ENCODE peak calls at places on chromosomes 6 and 20, in four cellular contexts. One of them, this sample, is unnamed.

GRCh38 chr6:135833806-135834205 is 17.7 kb upstream of the PDE7B start:
- DNase-seq in HepG2: no peak
- DNase-seq in H1: no peak
- DNase-seq in K562: no peak
- DNase-seq in this sample: no peak

GRCh38 chr6:124917769-124918168 is 44.5 kb upstream of the RNF217 start:
- DNase-seq in HepG2: no peak
- DNase-seq in H1: no peak
- DNase-seq in K562: no peak
- DNase-seq in this sample: no peak

GRCh38 chr20:62367136-62367482 is at the start of gene LAMA5:
- DNase-seq in HepG2: peak
- DNase-seq in H1: no peak
- DNase-seq in K562: peak
- DNase-seq in this sample: no peak

GRCh38 chr20:58634121-58634817 is 16.8 kb upstream of the STX16 start:
- DNase-seq in HepG2: no peak
- DNase-seq in H1: no peak
- DNase-seq in K562: no peak
- DNase-seq in this sample: no peak

GRCh38 chr6:140311146-140311545 is 936.7 kb upstream of the CITED2 start:
- DNase-seq in HepG2: no peak
- DNase-seq in H1: no peak
- DNase-seq in K562: no peak
- DNase-seq in this sample: no peak

GRCh38 chr20:3044336-3044965 is 1.0 kb downstream of the GNRH2 start:
- DNase-seq in HepG2: no peak
- DNase-seq in H1: no peak
- DNase-seq in K562: no peak
- DNase-seq in this sample: no peak

GRCh38 chr20:36101201-36101600 is 53.3 kb upstream of the EPB41L1 start:
- DNase-seq in HepG2: no peak
- DNase-seq in H1: no peak
- DNase-seq in K562: no peak
- DNase-seq in this sample: no peak

GRCh38 chr6:158285321-158285960 is 26.8 kb upstream of the TULP4 start:
- DNase-seq in HepG2: no peak
- DNase-seq in H1: no peak
- DNase-seq in K562: no peak
- DNase-seq in this sample: no peak

GRCh38 chr20:63895202-63895885 is 418 bp downstream of the DNAJC5 start:
- DNase-seq in HepG2: no peak
- DNase-seq in H1: no peak
- DNase-seq in K562: no peak
- DNase-seq in this sample: no peak

GRCh38 chr6:11224252-11224965 is 8.1 kb downstream of the NEDD9 start:
- DNase-seq in HepG2: no peak
- DNase-seq in H1: no peak
- DNase-seq in K562: no peak
- DNase-seq in this sample: no peak

GRCh38 chr6:28940294-28940858 is 16.6 kb upstream of the TRIM27 start:
- DNase-seq in HepG2: peak
- DNase-seq in H1: peak
- DNase-seq in K562: peak
- DNase-seq in this sample: peak

GRCh38 chr6:38865521-38866174 is 150.5 kb downstream of the DNAH8 start:
- DNase-seq in HepG2: no peak
- DNase-seq in H1: no peak
- DNase-seq in K562: no peak
- DNase-seq in this sample: no peak

GRCh38 chr6:22042713-22043112 is 254.1 kb downstream of the PRL start:
- DNase-seq in HepG2: no peak
- DNase-seq in H1: no peak
- DNase-seq in K562: no peak
- DNase-seq in this sample: no peak

GRCh38 chr6:128118401-128118800 is 217.5 kb upstream of the THEMIS start:
- DNase-seq in HepG2: no peak
- DNase-seq in H1: no peak
- DNase-seq in K562: no peak
- DNase-seq in this sample: no peak

GRCh38 chr6:21309791-21310190 is 283.8 kb upstream of the SOX4 start:
- DNase-seq in HepG2: no peak
- DNase-seq in H1: no peak
- DNase-seq in K562: no peak
- DNase-seq in this sample: no peak

GRCh38 chr20:46865824-46866223 is 28.8 kb upstream of the EYA2 start:
- DNase-seq in HepG2: no peak
- DNase-seq in H1: no peak
- DNase-seq in K562: no peak
- DNase-seq in this sample: no peak

GRCh38 chr6:23265270-23265669 is 695.9 kb downstream of the HDGFL1 start:
- DNase-seq in HepG2: no peak
- DNase-seq in H1: no peak
- DNase-seq in K562: no peak
- DNase-seq in this sample: no peak

DNA sequence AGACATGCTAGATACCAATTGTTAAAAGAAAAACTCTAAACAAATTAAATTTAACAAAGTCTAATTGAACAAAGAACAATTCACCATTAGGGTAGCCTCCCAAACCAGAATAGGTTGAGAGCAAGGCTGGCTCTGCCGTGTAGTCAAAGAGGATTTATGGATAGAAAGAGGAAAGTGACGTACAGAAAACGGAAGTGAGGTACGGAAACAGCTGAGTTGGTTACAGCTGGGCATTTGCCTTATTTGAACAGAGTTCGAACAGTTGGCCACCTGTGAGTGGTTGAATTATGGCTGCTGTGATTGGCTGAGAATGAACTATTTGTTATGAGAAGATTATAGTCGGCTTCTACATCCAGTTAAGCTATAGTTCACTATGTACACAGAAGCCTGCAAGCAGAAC is 18.5 kb upstream of the ISM1 start:
- DNase-seq in HepG2: peak
- DNase-seq in H1: no peak
- DNase-seq in K562: no peak
- DNase-seq in this sample: no peak
- TF ChIP-seq RNF2 in HepG2: no peak
- TF ChIP-seq RNF2 in H1: no peak
- TF ChIP-seq RNF2 in K562: no peak
- TF ChIP-seq RNF2 in this sample: no peak

DNA sequence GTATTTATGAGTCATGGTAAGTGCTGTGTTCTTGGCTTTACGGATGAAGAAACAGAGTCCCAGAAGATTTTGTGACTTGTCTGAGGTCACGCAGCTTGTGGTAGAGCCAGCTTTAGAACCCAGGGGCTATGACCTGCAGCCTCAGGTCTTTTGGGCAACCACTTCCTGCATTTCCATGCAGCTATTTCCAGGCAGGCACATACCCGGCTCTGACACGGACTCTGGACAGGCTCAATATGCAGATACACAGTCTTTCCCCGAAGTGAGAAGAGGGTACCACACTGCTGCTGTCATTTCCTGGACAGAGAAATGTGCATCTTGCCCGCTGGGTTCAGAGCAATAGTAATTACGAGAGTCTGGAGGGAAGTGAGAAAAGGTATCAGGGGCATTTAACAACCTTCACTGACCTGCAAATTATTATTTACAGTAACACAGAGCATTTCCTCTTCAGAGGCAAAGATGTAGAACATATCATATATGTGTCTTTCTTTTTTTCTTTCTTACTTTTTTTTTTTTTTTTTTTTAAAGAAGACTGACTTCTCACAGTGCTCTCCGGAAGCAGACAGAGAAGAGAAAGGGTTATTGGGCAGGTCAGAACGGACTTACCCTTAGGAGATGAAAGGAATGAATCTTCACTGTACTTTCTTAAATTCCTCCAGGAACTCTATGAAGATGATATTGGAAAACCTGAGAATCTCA is 185.1 kb downstream of the CLIC5 start:
- DNase-seq in HepG2: no peak
- DNase-seq in H1: no peak
- DNase-seq in K562: no peak
- DNase-seq in this sample: no peak
- TF ChIP-seq RNF2 in HepG2: no peak
- TF ChIP-seq RNF2 in H1: no peak
- TF ChIP-seq RNF2 in K562: no peak
- TF ChIP-seq RNF2 in this sample: no peak

DNA sequence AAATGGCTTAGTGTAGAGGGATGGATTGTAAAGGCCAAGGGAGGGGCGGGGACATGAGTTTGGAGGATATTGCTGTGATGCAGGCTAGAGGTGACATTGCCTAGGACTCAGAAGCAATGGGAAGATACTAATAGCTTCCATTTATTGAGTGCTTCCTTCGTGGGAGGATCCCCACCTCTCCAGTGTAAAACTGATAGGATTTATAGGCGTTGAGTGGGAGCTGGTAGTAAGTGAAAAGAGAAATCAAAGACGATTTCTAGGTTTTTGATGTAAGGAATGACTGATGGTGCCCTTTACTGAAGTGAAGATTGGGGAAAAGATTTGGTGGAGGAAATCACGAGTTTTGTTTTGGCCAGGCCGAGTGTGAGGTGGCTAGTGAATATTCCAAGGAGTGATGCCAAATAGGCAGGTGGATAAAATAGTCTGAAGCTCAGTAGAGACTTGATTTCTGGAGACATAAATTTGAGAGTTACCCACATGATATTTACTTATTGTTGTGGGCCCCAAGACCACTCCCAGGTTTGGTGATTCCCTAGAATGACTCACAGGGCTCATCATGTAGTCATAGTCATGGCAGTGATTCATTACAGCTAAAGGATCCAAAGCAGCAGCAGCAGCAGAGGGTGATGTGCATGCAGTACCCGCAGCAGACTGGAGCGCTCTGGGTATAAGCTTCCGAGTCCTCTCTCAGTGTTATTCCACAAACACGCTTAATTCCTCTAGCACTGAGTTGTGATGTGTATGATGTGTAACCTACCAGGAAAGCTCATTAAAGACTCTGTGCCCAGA is 10.2 kb downstream of the RPRD1B start:
- DNase-seq in HepG2: no peak
- DNase-seq in H1: no peak
- DNase-seq in K562: no peak
- DNase-seq in this sample: peak
- TF ChIP-seq RNF2 in HepG2: no peak
- TF ChIP-seq RNF2 in H1: no peak
- TF ChIP-seq RNF2 in K562: no peak
- TF ChIP-seq RNF2 in this sample: no peak

GRCh38 chr20:48012401-48012974 is 227.2 kb upstream of the SULF2 start:
- DNase-seq in HepG2: peak
- DNase-seq in H1: no peak
- DNase-seq in K562: no peak
- DNase-seq in this sample: no peak
- TF ChIP-seq RNF2 in HepG2: no peak
- TF ChIP-seq RNF2 in H1: no peak
- TF ChIP-seq RNF2 in K562: no peak
- TF ChIP-seq RNF2 in this sample: no peak

DNA sequence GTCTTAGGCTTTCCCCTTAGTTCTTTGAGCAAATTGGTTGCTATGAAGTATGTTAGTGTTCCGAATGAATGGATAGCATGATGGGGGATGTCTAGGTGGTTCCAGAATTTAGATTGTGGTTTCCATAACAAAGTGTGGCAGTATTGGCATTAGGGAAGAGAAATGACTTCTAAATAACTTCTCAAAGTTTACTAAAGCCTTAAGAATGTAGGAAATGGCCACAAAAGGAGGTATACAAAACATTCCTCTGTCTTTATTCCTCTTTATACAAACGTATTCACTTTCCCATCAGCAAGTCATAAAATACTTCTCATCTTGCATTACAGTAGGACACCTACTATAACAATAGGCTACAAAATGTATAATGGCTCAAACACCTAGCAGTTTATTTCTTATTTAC is 279.6 kb downstream of the ESR1 start:
- DNase-seq in HepG2: no peak
- DNase-seq in H1: no peak
- DNase-seq in K562: no peak
- DNase-seq in this sample: no peak
- TF ChIP-seq RNF2 in HepG2: no peak
- TF ChIP-seq RNF2 in H1: no peak
- TF ChIP-seq RNF2 in K562: no peak
- TF ChIP-seq RNF2 in this sample: no peak

DNA sequence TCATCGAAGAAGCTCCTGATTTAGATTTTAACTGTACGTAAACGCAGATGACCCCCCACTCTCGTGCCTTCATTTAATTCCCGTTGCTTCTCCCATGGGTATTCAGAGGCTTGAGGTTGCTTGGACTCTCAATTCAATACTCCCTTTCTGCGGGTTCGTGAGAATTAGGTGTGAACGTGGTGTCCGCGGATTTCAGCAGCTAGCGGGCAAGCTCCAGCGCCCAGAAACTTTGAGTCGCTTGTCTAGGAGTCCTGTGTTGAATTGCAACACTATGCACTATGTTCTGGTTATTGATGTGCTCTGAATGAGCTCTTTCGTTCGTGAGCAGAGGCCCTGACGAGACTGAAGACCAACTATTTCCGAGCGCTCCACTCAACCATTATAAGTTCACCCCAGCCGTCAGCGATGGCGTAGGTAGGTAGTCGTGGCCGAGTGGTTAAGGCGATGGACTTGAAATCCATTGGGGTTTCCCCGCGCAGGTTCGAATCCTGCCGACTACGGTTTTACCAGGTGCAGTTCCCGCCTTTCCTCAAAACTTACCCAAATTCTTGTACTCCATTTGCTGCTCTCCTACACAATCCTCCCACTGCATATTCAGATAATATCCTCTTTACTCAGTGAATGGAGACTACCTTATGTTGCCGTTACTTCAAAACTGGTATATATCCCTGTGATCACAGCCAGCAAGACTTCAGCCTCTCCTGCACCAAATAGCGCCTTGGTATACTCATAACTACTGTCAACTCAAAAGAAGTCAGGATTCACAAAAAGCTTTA is 72.6 kb upstream of the ZNF184 start:
- DNase-seq in HepG2: peak
- DNase-seq in H1: peak
- DNase-seq in K562: peak
- DNase-seq in this sample: peak
- TF ChIP-seq RNF2 in HepG2: peak
- TF ChIP-seq RNF2 in H1: no peak
- TF ChIP-seq RNF2 in K562: peak
- TF ChIP-seq RNF2 in this sample: no peak